ENCODE peak calls at places on chromosomes 12 and 14, in five cellular contexts. One of them, this sample, is unnamed.

GRCh38 chr12:91746976-91747375 is 398.7 kb downstream of the BTG1 start:
- DNase-seq in ELR: no peak
- DNase-seq in stimulated activated CD8-positive, alpha-beta memory T cell treated with anti-CD3 and anti-CD28 coated beads, Interleukin-15, amount 100 ng/mL, for 24 hours: no peak
- DNase-seq in pancreas: no peak
- DNase-seq in IMR-90: no peak
- DNase-seq in this sample: no peak

GRCh38 chr12:48978741-48979601 is 849 bp downstream of the WNT1 start:
- DNase-seq in ELR: no peak
- DNase-seq in stimulated activated CD8-positive, alpha-beta memory T cell treated with anti-CD3 and anti-CD28 coated beads, Interleukin-15, amount 100 ng/mL, for 24 hours: no peak
- DNase-seq in pancreas: no peak
- DNase-seq in IMR-90: no peak
- DNase-seq in this sample: no peak

GRCh38 chr14:67487937-67488893 is at the start of gene TMEM229B:
- DNase-seq in ELR: peak; percentile 19
- DNase-seq in stimulated activated CD8-positive, alpha-beta memory T cell treated with anti-CD3 and anti-CD28 coated beads, Interleukin-15, amount 100 ng/mL, for 24 hours: peak; percentile 38
- DNase-seq in pancreas: no peak
- DNase-seq in IMR-90: no peak
- DNase-seq in this sample: peak; percentile 35

GRCh38 chr14:24863933-24864708 is 185.8 kb downstream of the STXBP6 start:
- DNase-seq in ELR: no peak
- DNase-seq in stimulated activated CD8-positive, alpha-beta memory T cell treated with anti-CD3 and anti-CD28 coated beads, Interleukin-15, amount 100 ng/mL, for 24 hours: no peak
- DNase-seq in pancreas: no peak
- DNase-seq in IMR-90: no peak
- DNase-seq in this sample: no peak

GRCh38 chr12:1496162-1496925 is 98.0 kb downstream of the FBXL14 start:
- DNase-seq in ELR: peak; percentile 28
- DNase-seq in stimulated activated CD8-positive, alpha-beta memory T cell treated with anti-CD3 and anti-CD28 coated beads, Interleukin-15, amount 100 ng/mL, for 24 hours: no peak
- DNase-seq in pancreas: no peak
- DNase-seq in IMR-90: peak; percentile 31
- DNase-seq in this sample: peak; percentile 64

GRCh38 chr12:47079894-47080724 is at the start of gene AMIGO2:
- DNase-seq in ELR: peak; percentile 77
- DNase-seq in stimulated activated CD8-positive, alpha-beta memory T cell treated with anti-CD3 and anti-CD28 coated beads, Interleukin-15, amount 100 ng/mL, for 24 hours: peak; percentile 15
- DNase-seq in pancreas: peak; percentile 61
- DNase-seq in IMR-90: peak; percentile 54
- DNase-seq in this sample: peak; percentile 82

GRCh38 chr12:116508145-116509121 is 50.7 kb upstream of the MAP1LC3B2 start:
- DNase-seq in ELR: peak; percentile 40
- DNase-seq in stimulated activated CD8-positive, alpha-beta memory T cell treated with anti-CD3 and anti-CD28 coated beads, Interleukin-15, amount 100 ng/mL, for 24 hours: no peak
- DNase-seq in pancreas: no peak
- DNase-seq in IMR-90: no peak
- DNase-seq in this sample: peak; percentile 32

GRCh38 chr14:93079865-93080403 is 35.8 kb downstream of the ITPK1 start:
- DNase-seq in ELR: no peak
- DNase-seq in stimulated activated CD8-positive, alpha-beta memory T cell treated with anti-CD3 and anti-CD28 coated beads, Interleukin-15, amount 100 ng/mL, for 24 hours: no peak
- DNase-seq in pancreas: no peak
- DNase-seq in IMR-90: no peak
- DNase-seq in this sample: no peak

GRCh38 chr14:68633131-68633991 is 159.5 kb downstream of the ZFP36L1 start:
- DNase-seq in ELR: no peak
- DNase-seq in stimulated activated CD8-positive, alpha-beta memory T cell treated with anti-CD3 and anti-CD28 coated beads, Interleukin-15, amount 100 ng/mL, for 24 hours: no peak
- DNase-seq in pancreas: no peak
- DNase-seq in IMR-90: no peak
- DNase-seq in this sample: peak; percentile 16

GRCh38 chr14:105474478-105475268 is at the start of gene CRIP2:
- DNase-seq in ELR: peak; percentile 49
- DNase-seq in stimulated activated CD8-positive, alpha-beta memory T cell treated with anti-CD3 and anti-CD28 coated beads, Interleukin-15, amount 100 ng/mL, for 24 hours: no peak
- DNase-seq in pancreas: no peak
- DNase-seq in IMR-90: peak; percentile 10
- DNase-seq in this sample: peak; percentile 48

GRCh38 chr14:102811971-102812370 is 34.7 kb downstream of the TRAF3 start:
- DNase-seq in ELR: no peak
- DNase-seq in stimulated activated CD8-positive, alpha-beta memory T cell treated with anti-CD3 and anti-CD28 coated beads, Interleukin-15, amount 100 ng/mL, for 24 hours: no peak
- DNase-seq in pancreas: no peak
- DNase-seq in IMR-90: no peak
- DNase-seq in this sample: no peak

GRCh38 chr12:52372216-52373154 is 5.2 kb upstream of the KRT85 start:
- DNase-seq in ELR: peak; percentile 78
- DNase-seq in stimulated activated CD8-positive, alpha-beta memory T cell treated with anti-CD3 and anti-CD28 coated beads, Interleukin-15, amount 100 ng/mL, for 24 hours: no peak
- DNase-seq in pancreas: peak; percentile 72
- DNase-seq in IMR-90: peak; percentile 81
- DNase-seq in this sample: peak; percentile 85

GRCh38 chr12:19190292-19191031 is 60.9 kb downstream of the PLEKHA5 start:
- DNase-seq in ELR: peak; percentile 75
- DNase-seq in stimulated activated CD8-positive, alpha-beta memory T cell treated with anti-CD3 and anti-CD28 coated beads, Interleukin-15, amount 100 ng/mL, for 24 hours: no peak
- DNase-seq in pancreas: no peak
- DNase-seq in IMR-90: peak; percentile 59
- DNase-seq in this sample: peak; percentile 74

GRCh38 chr14:40336846-40337245 is 904.6 kb upstream of the FBXO33 start:
- DNase-seq in ELR: no peak
- DNase-seq in stimulated activated CD8-positive, alpha-beta memory T cell treated with anti-CD3 and anti-CD28 coated beads, Interleukin-15, amount 100 ng/mL, for 24 hours: no peak
- DNase-seq in pancreas: no peak
- DNase-seq in IMR-90: no peak
- DNase-seq in this sample: no peak

GRCh38 chr14:21205026-21205677 is 49.3 kb upstream of the OR5AU1 start:
- DNase-seq in ELR: no peak
- DNase-seq in stimulated activated CD8-positive, alpha-beta memory T cell treated with anti-CD3 and anti-CD28 coated beads, Interleukin-15, amount 100 ng/mL, for 24 hours: no peak
- DNase-seq in pancreas: no peak
- DNase-seq in IMR-90: no peak
- DNase-seq in this sample: no peak

GRCh38 chr12:107921062-107921461 is 146.6 kb downstream of the ASCL4 start:
- DNase-seq in ELR: no peak
- DNase-seq in stimulated activated CD8-positive, alpha-beta memory T cell treated with anti-CD3 and anti-CD28 coated beads, Interleukin-15, amount 100 ng/mL, for 24 hours: no peak
- DNase-seq in pancreas: no peak
- DNase-seq in IMR-90: no peak
- DNase-seq in this sample: no peak

GRCh38 chr12:114812858-114813761 is 129.1 kb upstream of the TBX3 start:
- DNase-seq in ELR: no peak
- DNase-seq in stimulated activated CD8-positive, alpha-beta memory T cell treated with anti-CD3 and anti-CD28 coated beads, Interleukin-15, amount 100 ng/mL, for 24 hours: no peak
- DNase-seq in pancreas: no peak
- DNase-seq in IMR-90: peak; percentile 74
- DNase-seq in this sample: no peak

GRCh38 chr14:31206536-31207286 is 882 bp downstream of the HECTD1 start:
- DNase-seq in ELR: peak; percentile 48
- DNase-seq in stimulated activated CD8-positive, alpha-beta memory T cell treated with anti-CD3 and anti-CD28 coated beads, Interleukin-15, amount 100 ng/mL, for 24 hours: peak; percentile 29
- DNase-seq in pancreas: no peak
- DNase-seq in IMR-90: no peak
- DNase-seq in this sample: peak; percentile 48

GRCh38 chr12:111616177-111616623 is 17.1 kb upstream of the ATXN2 start:
- DNase-seq in ELR: no peak
- DNase-seq in stimulated activated CD8-positive, alpha-beta memory T cell treated with anti-CD3 and anti-CD28 coated beads, Interleukin-15, amount 100 ng/mL, for 24 hours: no peak
- DNase-seq in pancreas: no peak
- DNase-seq in IMR-90: peak; percentile 21
- DNase-seq in this sample: no peak

GRCh38 chr14:81366259-81366658 is 33.9 kb downstream of the STON2 start:
- DNase-seq in ELR: no peak
- DNase-seq in stimulated activated CD8-positive, alpha-beta memory T cell treated with anti-CD3 and anti-CD28 coated beads, Interleukin-15, amount 100 ng/mL, for 24 hours: no peak
- DNase-seq in pancreas: no peak
- DNase-seq in IMR-90: no peak
- DNase-seq in this sample: no peak

GRCh38 chr14:57732886-57733285 is 133.0 kb downstream of the SLC35F4 start:
- DNase-seq in ELR: peak; percentile 16
- DNase-seq in stimulated activated CD8-positive, alpha-beta memory T cell treated with anti-CD3 and anti-CD28 coated beads, Interleukin-15, amount 100 ng/mL, for 24 hours: no peak
- DNase-seq in pancreas: no peak
- DNase-seq in IMR-90: no peak
- DNase-seq in this sample: peak; percentile 4

GRCh38 chr12:5017638-5018348 is 25.9 kb upstream of the KCNA5 start:
- DNase-seq in ELR: no peak
- DNase-seq in stimulated activated CD8-positive, alpha-beta memory T cell treated with anti-CD3 and anti-CD28 coated beads, Interleukin-15, amount 100 ng/mL, for 24 hours: no peak
- DNase-seq in pancreas: no peak
- DNase-seq in IMR-90: no peak
- DNase-seq in this sample: no peak

GRCh38 chr14:23183479-23183878 is at the start of gene SLC7A8:
- DNase-seq in ELR: peak; percentile 17
- DNase-seq in stimulated activated CD8-positive, alpha-beta memory T cell treated with anti-CD3 and anti-CD28 coated beads, Interleukin-15, amount 100 ng/mL, for 24 hours: no peak
- DNase-seq in pancreas: peak; percentile 74
- DNase-seq in IMR-90: no peak
- DNase-seq in this sample: peak; percentile 34

GRCh38 chr12:88035907-88036289 is 6.7 kb upstream of the C12orf50 start:
- DNase-seq in ELR: no peak
- DNase-seq in stimulated activated CD8-positive, alpha-beta memory T cell treated with anti-CD3 and anti-CD28 coated beads, Interleukin-15, amount 100 ng/mL, for 24 hours: no peak
- DNase-seq in pancreas: peak; percentile 17
- DNase-seq in IMR-90: no peak
- DNase-seq in this sample: no peak

GRCh38 chr14:73945159-73945670 is 4.7 kb downstream of the FAM161B start:
- DNase-seq in ELR: no peak
- DNase-seq in stimulated activated CD8-positive, alpha-beta memory T cell treated with anti-CD3 and anti-CD28 coated beads, Interleukin-15, amount 100 ng/mL, for 24 hours: no peak
- DNase-seq in pancreas: peak; percentile 62
- DNase-seq in IMR-90: no peak
- DNase-seq in this sample: no peak

GRCh38 chr12:86660488-86661171 is 404.4 kb upstream of the MGAT4C start:
- DNase-seq in ELR: peak; percentile 70
- DNase-seq in stimulated activated CD8-positive, alpha-beta memory T cell treated with anti-CD3 and anti-CD28 coated beads, Interleukin-15, amount 100 ng/mL, for 24 hours: no peak
- DNase-seq in pancreas: no peak
- DNase-seq in IMR-90: peak; percentile 55
- DNase-seq in this sample: peak; percentile 28

GRCh38 chr12:71756054-71756675 is 1.5 kb downstream of the RAB21 start:
- DNase-seq in ELR: peak; percentile 10
- DNase-seq in stimulated activated CD8-positive, alpha-beta memory T cell treated with anti-CD3 and anti-CD28 coated beads, Interleukin-15, amount 100 ng/mL, for 24 hours: no peak
- DNase-seq in pancreas: no peak
- DNase-seq in IMR-90: no peak
- DNase-seq in this sample: peak; percentile 15

GRCh38 chr14:106422066-106422465 is 895.7 kb downstream of the TMEM121 start:
- DNase-seq in ELR: no peak
- DNase-seq in stimulated activated CD8-positive, alpha-beta memory T cell treated with anti-CD3 and anti-CD28 coated beads, Interleukin-15, amount 100 ng/mL, for 24 hours: no peak
- DNase-seq in pancreas: no peak
- DNase-seq in IMR-90: no peak
- DNase-seq in this sample: no peak